ENCODE peak calls at places on chromosome 21, in seven cellular contexts. I, T, Q, P, E, J and Y are unnamed samples.

GRCh38 chr21:44011123-44011773 is 861 bp upstream of the TRAPPC10 start:
- DNase-seq in J (no peak), E (no peak), I (no peak), P (no peak), Q (no peak), T (no peak), Y (peak; percentile 24)

GRCh38 chr21:39006653-39007417 is 176.4 kb downstream of the PSMG1 start:
- DNase-seq in P (no peak), E (no peak), T (peak; percentile 28), Q (no peak), J (no peak), I (no peak), Y (peak; percentile 65)

GRCh38 chr21:44405948-44406872 is 49.1 kb upstream of the LRRC3 start:
- DNase-seq in T (peak; percentile 46), E (peak; percentile 85), J (no peak), P (no peak), I (no peak), Q (no peak), Y (no peak)

GRCh38 chr21:42257091-42257760 is 38.3 kb downstream of the ABCG1 start:
- DNase-seq in T (no peak), J (no peak), E (no peak), I (no peak), P (no peak), Q (no peak), Y (no peak)

GRCh38 chr21:17461014-17461413 is 51.8 kb upstream of the CXADR start:
- DNase-seq in Q (no peak), T (peak; percentile 93), E (no peak), P (no peak), I (no peak), J (no peak), Y (no peak)

GRCh38 chr21:35338881-35339632 is 290.0 kb upstream of the RUNX1 start:
- DNase-seq in E (no peak), J (no peak), Q (no peak), T (no peak), P (no peak), I (no peak), Y (no peak)

GRCh38 chr21:43585924-43586411 is 73.3 kb downstream of the HSF2BP start:
- DNase-seq in E (peak; percentile 98), P (no peak), T (peak; percentile 99), J (peak; percentile 18), I (no peak), Q (no peak), Y (no peak)

GRCh38 chr21:42581676-42582371 is 68.2 kb downstream of the SLC37A1 start:
- DNase-seq in Q (no peak), P (no peak), J (no peak), T (no peak), E (no peak), I (no peak), Y (peak; percentile 4)

GRCh38 chr21:46551636-46552241 is 53.1 kb downstream of the S100B start:
- DNase-seq in P (no peak), T (no peak), Q (no peak), J (no peak), E (no peak), I (no peak), Y (no peak)

GRCh38 chr21:42392731-42393442 is 3.0 kb downstream of the TMPRSS3 start:
- DNase-seq in P (no peak), J (no peak), E (no peak), I (no peak), Q (no peak), T (no peak), Y (no peak)

GRCh38 chr21:31347435-31348032 is 3.5 kb upstream of the TIAM1 start:
- DNase-seq in P (no peak), E (peak; percentile 62), I (peak; percentile 46), T (peak; percentile 62), J (no peak), Q (no peak), Y (no peak)

GRCh38 chr21:38032402-38032801 is 116.1 kb upstream of the KCNJ6 start:
- DNase-seq in P (no peak), T (no peak), J (no peak), Q (no peak), I (no peak), E (no peak), Y (no peak)

GRCh38 chr21:35649186-35649585 is 411.1 kb downstream of the SETD4 start:
- DNase-seq in P (no peak), T (peak; percentile 72), Q (no peak), I (no peak), J (peak; percentile 29), E (no peak), Y (no peak)

GRCh38 chr21:26572668-26573381 is at the start of gene CYYR1:
- DNase-seq in T (no peak), J (no peak), I (no peak), Q (no peak), E (no peak), P (no peak), Y (no peak)

GRCh38 chr21:27346041-27346448 is 379.2 kb upstream of the ADAMTS5 start:
- DNase-seq in Q (no peak), P (no peak), T (peak; percentile 44), I (no peak), J (no peak), E (no peak), Y (no peak)

GRCh38 chr21:18477059-18477458 is 73.5 kb upstream of the TMPRSS15 start:
- DNase-seq in E (no peak), I (no peak), Q (no peak), P (no peak), J (no peak), T (no peak), Y (no peak)

GRCh38 chr21:45439171-45439872 is 34.4 kb downstream of the COL18A1 start:
- DNase-seq in T (peak; percentile 93), Q (peak; percentile 74), E (peak; percentile 91), P (no peak), J (peak; percentile 19), I (peak; percentile 17), Y (peak; percentile 83)